ENCODE peak calls at places on chromosome 9, in five cellular contexts. U is AG04449, I is fibroblast of mammary gland, W is astrocyte of the cerebellum, F is sigmoid colon. B is an unnamed sample.

GRCh38 chr9:6968271-6968670 is 210.5 kb downstream of the KDM4C start:
- DNase-seq in U (no peak), I (peak), W (peak), F (no peak), B (peak)

GRCh38 chr9:589723-590122 is 251.8 kb upstream of the DMRT1 start:
- DNase-seq in U (peak), I (peak), W (peak), F (no peak), B (no peak)

GRCh38 chr9:16689352-16689938 is 181.0 kb downstream of the BNC2 start:
- DNase-seq in U (no peak), I (no peak), W (no peak), F (no peak), B (no peak)

GRCh38 chr9:109159583-109159982 is 7.5 kb downstream of the FRRS1L start:
- DNase-seq in U (no peak), I (no peak), W (no peak), F (no peak), B (no peak)

GRCh38 chr9:107226431-107226830 is 56.6 kb upstream of the RAD23B start:
- DNase-seq in U (no peak), I (peak), W (no peak), F (no peak), B (no peak)

GRCh38 chr9:76374702-76375543 is 19.3 kb downstream of the RFK start:
- DNase-seq in U (peak), I (peak), W (no peak), F (peak), B (peak)

GRCh38 chr9:83544002-83544698 is 5.9 kb upstream of the FRMD3 start:
- DNase-seq in U (peak), I (peak), W (peak), F (no peak), B (peak)

GRCh38 chr9:129669946-129670345 is 4.5 kb downstream of the PRRX2 start:
- DNase-seq in U (no peak), I (no peak), W (no peak), F (no peak), B (no peak)

GRCh38 chr9:37635808-37636207 is 14.9 kb upstream of the FRMPD1 start:
- DNase-seq in U (no peak), I (no peak), W (no peak), F (no peak), B (no peak)

GRCh38 chr9:76255781-76256455 is 138.3 kb downstream of the RFK start:
- DNase-seq in U (peak), I (peak), W (peak), F (peak), B (peak)

GRCh38 chr9:111005711-111006482 is 32.4 kb downstream of the LPAR1 start:
- DNase-seq in U (no peak), I (peak), W (no peak), F (no peak), B (peak)

GRCh38 chr9:21777701-21778100 is 24.7 kb upstream of the MTAP start:
- DNase-seq in U (peak), I (peak), W (peak), F (no peak), B (peak)

GRCh38 chr9:98899399-98900056 is 44.2 kb upstream of the COL15A1 start:
- DNase-seq in U (peak), I (peak), W (peak), F (no peak), B (peak)

GRCh38 chr9:86713970-86714369 is 233.3 kb downstream of the GAS1 start:
- DNase-seq in U (no peak), I (peak), W (no peak), F (no peak), B (no peak)

GRCh38 chr9:98468567-98469239 is 213.3 kb upstream of the TBC1D2 start:
- DNase-seq in U (no peak), I (no peak), W (no peak), F (no peak), B (no peak)

GRCh38 chr9:133342570-133342969 is 5.4 kb downstream of the MED22 start:
- DNase-seq in U (no peak), I (no peak), W (no peak), F (no peak), B (no peak)
- TF ChIP-seq CTCF in U (peak), I (peak), W (no peak), F (no peak), B (no peak)

DNA sequence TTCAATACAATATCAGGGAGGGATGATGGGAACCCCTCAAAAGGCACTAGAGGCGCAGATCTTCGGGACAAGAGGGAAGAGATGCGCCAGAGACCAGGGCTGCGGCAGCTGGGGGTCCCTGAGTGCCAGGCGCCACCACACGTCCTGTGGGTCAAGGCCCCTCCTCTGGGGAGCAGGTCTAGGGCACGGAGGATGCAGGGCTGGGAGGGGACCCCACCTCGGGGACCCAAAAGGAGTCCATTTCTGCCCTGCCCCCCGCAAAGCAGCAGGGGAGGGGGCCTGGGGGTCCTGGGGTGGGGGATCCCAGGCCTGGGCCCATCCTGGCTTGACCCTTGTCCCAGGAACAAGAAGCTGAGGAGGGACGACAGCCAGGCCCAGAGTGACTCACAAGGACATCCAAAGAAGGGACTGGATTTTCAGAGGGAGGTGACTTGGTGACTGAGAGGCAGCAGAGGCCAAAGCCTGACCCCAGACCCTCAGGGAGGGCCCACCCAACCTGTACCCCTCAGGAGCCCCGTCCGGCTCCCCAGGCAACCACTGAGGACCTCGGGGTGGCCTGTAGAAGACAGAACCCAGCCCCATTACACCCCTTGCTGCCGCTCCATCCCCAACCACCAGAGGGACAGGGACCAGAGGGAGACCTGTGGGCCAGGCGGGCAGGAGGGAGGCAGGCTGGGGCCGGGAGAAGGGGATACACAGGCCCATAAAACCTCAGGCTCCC is 54.2 kb downstream of the LRSAM1 start:
- DNase-seq in U (no peak), I (peak), W (no peak), F (no peak), B (no peak)
- TF ChIP-seq CTCF in U (peak), I (peak), W (peak), F (peak), B (peak)

GRCh38 chr9:135280666-135281065 is 193.2 kb downstream of the OLFM1 start:
- DNase-seq in U (no peak), I (no peak), W (no peak), F (no peak), B (no peak)

GRCh38 chr9:135282001-135282731 is 194.7 kb downstream of the OLFM1 start:
- DNase-seq in U (no peak), I (peak), W (no peak), F (peak), B (no peak)

GRCh38 chr9:135279834-135280393 is 192.4 kb downstream of the OLFM1 start:
- DNase-seq in U (no peak), I (no peak), W (no peak), F (no peak), B (no peak)

GRCh38 chr9:135281661-135282000 is 194.2 kb downstream of the OLFM1 start:
- DNase-seq in U (no peak), I (no peak), W (no peak), F (no peak), B (no peak)

DNA sequence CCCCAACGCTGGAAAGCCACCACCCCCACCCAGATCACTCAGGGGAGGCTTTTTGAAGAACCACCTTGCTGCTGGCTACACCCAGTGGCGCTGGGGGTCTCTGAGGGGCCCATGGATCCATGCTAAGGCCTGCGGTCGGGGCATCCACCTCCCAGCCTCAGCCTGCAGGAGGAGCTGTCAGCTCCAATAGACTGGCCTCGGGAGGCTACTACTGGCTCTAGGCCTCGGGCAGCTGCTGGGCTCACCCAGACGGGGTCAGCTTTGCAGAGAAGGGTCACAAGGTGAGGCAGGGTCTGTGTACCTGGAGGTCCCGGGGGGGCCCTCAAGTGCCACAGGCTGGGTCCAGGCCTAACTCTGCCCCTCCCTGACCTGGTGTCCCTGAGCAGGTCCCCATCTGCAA is 193.7 kb downstream of the OLFM1 start:
- DNase-seq in U (no peak), I (no peak), W (no peak), F (no peak), B (no peak)
- TF ChIP-seq CTCF in U (no peak), I (no peak), W (no peak), F (no peak), B (no peak)

DNA sequence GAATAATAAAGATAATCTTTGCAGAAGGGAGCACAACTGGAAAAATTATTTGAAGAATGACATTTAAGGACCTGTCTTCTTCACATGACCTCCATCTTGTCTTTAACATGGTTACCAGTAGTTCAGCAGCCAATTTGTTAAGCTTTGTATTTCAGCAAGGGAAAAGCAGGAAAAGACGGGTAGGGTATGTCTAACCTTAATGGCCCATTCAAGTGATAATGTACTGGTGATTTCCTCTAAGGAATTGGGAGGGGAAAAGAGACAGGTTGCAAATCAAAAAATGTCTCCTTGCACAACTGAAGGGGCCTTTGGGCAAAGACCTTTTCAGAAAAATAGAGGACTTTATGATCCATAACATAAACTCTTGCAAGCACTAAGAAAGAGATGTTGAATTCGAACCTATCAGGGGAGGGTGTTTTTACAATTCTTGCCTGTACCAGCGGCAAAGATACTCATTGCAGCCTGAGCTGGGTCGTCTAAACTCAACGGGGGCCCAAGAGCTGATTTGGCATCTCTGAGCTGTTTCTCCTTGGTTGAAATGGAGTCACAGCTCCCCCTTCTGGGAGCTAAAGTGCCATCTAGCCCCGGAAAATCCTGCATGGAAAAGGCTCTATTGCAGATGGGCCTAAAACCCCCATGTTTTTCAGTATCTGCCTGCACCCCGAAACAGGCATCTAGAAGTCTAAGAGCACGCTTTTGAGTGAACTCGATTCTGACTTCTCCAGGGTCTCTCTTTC is 3.8 kb downstream of the BRINP1 start:
- DNase-seq in U (no peak), I (peak), W (peak), F (no peak), B (no peak)
- TF ChIP-seq CTCF in U (no peak), I (peak), W (peak), F (peak), B (peak)

B was measured in AG09319.